ENCODE peak calls at places on chromosomes 11 and 22, in four cellular contexts. One of them, this sample, is unnamed.
A peak's percentile ranks its signal among the peaks of the same experiment; 100 is the strongest.

GRCh38 chr22:48258108-48258705 is 1495.8 kb downstream of the TBC1D22A start:
- DNase-seq in GM12878: no peak
- DNase-seq in HS-5: no peak
- DNase-seq in stromal cell of bone marrow: no peak
- DNase-seq in this sample: no peak

GRCh38 chr11:70756341-70756740 is 358.0 kb downstream of the CTTN start:
- DNase-seq in GM12878: no peak
- DNase-seq in HS-5: no peak
- DNase-seq in stromal cell of bone marrow: no peak
- DNase-seq in this sample: no peak

GRCh38 chr22:47628477-47629272 is 866.2 kb downstream of the TBC1D22A start:
- DNase-seq in GM12878: no peak
- DNase-seq in HS-5: no peak
- DNase-seq in stromal cell of bone marrow: no peak
- DNase-seq in this sample: no peak

GRCh38 chr11:27058456-27058855 is 17.8 kb downstream of the BBOX1 start:
- DNase-seq in GM12878: no peak
- DNase-seq in HS-5: peak; percentile 38
- DNase-seq in stromal cell of bone marrow: no peak
- DNase-seq in this sample: peak; percentile 34

GRCh38 chr22:27597703-27598444 is 203.7 kb downstream of the MN1 start:
- DNase-seq in GM12878: no peak
- DNase-seq in HS-5: peak; percentile 3
- DNase-seq in stromal cell of bone marrow: no peak
- DNase-seq in this sample: no peak

GRCh38 chr11:128282053-128282452 is 305.3 kb downstream of the ETS1 start:
- DNase-seq in GM12878: no peak
- DNase-seq in HS-5: no peak
- DNase-seq in stromal cell of bone marrow: no peak
- DNase-seq in this sample: no peak

GRCh38 chr22:45216133-45217003 is 24.3 kb downstream of the KIAA0930 start:
- DNase-seq in GM12878: no peak
- DNase-seq in HS-5: no peak
- DNase-seq in stromal cell of bone marrow: no peak
- DNase-seq in this sample: no peak

GRCh38 chr22:37303821-37304274 is 21.5 kb downstream of the CYTH4 start:
- DNase-seq in GM12878: no peak
- DNase-seq in HS-5: peak; percentile 77
- DNase-seq in stromal cell of bone marrow: peak; percentile 87
- DNase-seq in this sample: peak; percentile 56